ENCODE peak calls at places on chromosomes 5 and 9, in ten cellular contexts. One of them, this sample, is unnamed.

GRCh38 chr5:53071738-53072137 is 37.8 kb downstream of the MOCS2 start:
- DNase-seq in PC-3: no peak
- DNase-seq in left lung: no peak
- DNase-seq in Calu3: no peak
- DNase-seq in RWPE2: no peak
- DNase-seq in cardiac fibroblast: peak; percentile 36
- DNase-seq in heart left ventricle: no peak
- DNase-seq in brain microvascular endothelial cell: no peak
- DNase-seq in tibial artery: no peak
- DNase-seq in HFF-Myc: peak; percentile 46
- DNase-seq in this sample: no peak

GRCh38 chr9:127792417-127793031 is 6.7 kb downstream of the CDK9 start:
- DNase-seq in PC-3: no peak
- DNase-seq in left lung: no peak
- DNase-seq in Calu3: no peak
- DNase-seq in RWPE2: no peak
- DNase-seq in cardiac fibroblast: no peak
- DNase-seq in heart left ventricle: no peak
- DNase-seq in brain microvascular endothelial cell: no peak
- DNase-seq in tibial artery: no peak
- DNase-seq in HFF-Myc: no peak
- DNase-seq in this sample: no peak

GRCh38 chr5:139105621-139106071 is 92.5 kb downstream of the SIL1 start:
- DNase-seq in PC-3: no peak
- DNase-seq in left lung: no peak
- DNase-seq in Calu3: no peak
- DNase-seq in RWPE2: no peak
- DNase-seq in cardiac fibroblast: no peak
- DNase-seq in heart left ventricle: no peak
- DNase-seq in brain microvascular endothelial cell: no peak
- DNase-seq in tibial artery: no peak
- DNase-seq in HFF-Myc: no peak
- DNase-seq in this sample: no peak

GRCh38 chr5:157470616-157471015 is 10.6 kb downstream of the NIPAL4 start:
- DNase-seq in PC-3: no peak
- DNase-seq in left lung: no peak
- DNase-seq in Calu3: no peak
- DNase-seq in RWPE2: no peak
- DNase-seq in cardiac fibroblast: no peak
- DNase-seq in heart left ventricle: no peak
- DNase-seq in brain microvascular endothelial cell: no peak
- DNase-seq in tibial artery: no peak
- DNase-seq in HFF-Myc: no peak
- DNase-seq in this sample: no peak

GRCh38 chr5:168085321-168086040 is 206.0 kb upstream of the WWC1 start:
- DNase-seq in PC-3: no peak
- DNase-seq in left lung: no peak
- DNase-seq in Calu3: no peak
- DNase-seq in RWPE2: no peak
- DNase-seq in cardiac fibroblast: no peak
- DNase-seq in heart left ventricle: no peak
- DNase-seq in brain microvascular endothelial cell: no peak
- DNase-seq in tibial artery: no peak
- DNase-seq in HFF-Myc: no peak
- DNase-seq in this sample: no peak

GRCh38 chr9:104747565-104748358 is at the start of gene NIPSNAP3A:
- DNase-seq in PC-3: peak; percentile 62
- DNase-seq in left lung: peak; percentile 97
- DNase-seq in Calu3: peak; percentile 76
- DNase-seq in RWPE2: peak; percentile 77
- DNase-seq in cardiac fibroblast: peak; percentile 72
- DNase-seq in heart left ventricle: peak; percentile 94
- DNase-seq in brain microvascular endothelial cell: peak; percentile 70
- DNase-seq in tibial artery: peak; percentile 91
- DNase-seq in HFF-Myc: peak; percentile 17
- DNase-seq in this sample: peak; percentile 94

GRCh38 chr9:69254223-69254622 is 70.8 kb upstream of the ENTREP1 start:
- DNase-seq in PC-3: no peak
- DNase-seq in left lung: no peak
- DNase-seq in Calu3: no peak
- DNase-seq in RWPE2: no peak
- DNase-seq in cardiac fibroblast: no peak
- DNase-seq in heart left ventricle: no peak
- DNase-seq in brain microvascular endothelial cell: no peak
- DNase-seq in tibial artery: no peak
- DNase-seq in HFF-Myc: no peak
- DNase-seq in this sample: no peak

GRCh38 chr5:73120222-73121108 is at the start of gene TMEM171:
- DNase-seq in PC-3: peak; percentile 42
- DNase-seq in left lung: peak; percentile 88
- DNase-seq in Calu3: peak; percentile 81
- DNase-seq in RWPE2: peak; percentile 75
- DNase-seq in cardiac fibroblast: peak; percentile 44
- DNase-seq in heart left ventricle: no peak
- DNase-seq in brain microvascular endothelial cell: peak; percentile 20
- DNase-seq in tibial artery: no peak
- DNase-seq in HFF-Myc: no peak
- DNase-seq in this sample: no peak

GRCh38 chr5:63564789-63565188 is 397.5 kb downstream of the HTR1A start:
- DNase-seq in PC-3: no peak
- DNase-seq in left lung: no peak
- DNase-seq in Calu3: no peak
- DNase-seq in RWPE2: no peak
- DNase-seq in cardiac fibroblast: no peak
- DNase-seq in heart left ventricle: no peak
- DNase-seq in brain microvascular endothelial cell: no peak
- DNase-seq in tibial artery: no peak
- DNase-seq in HFF-Myc: no peak
- DNase-seq in this sample: no peak
- TF ChIP-seq CTCF in PC-3: no peak
- TF ChIP-seq CTCF in left lung: no peak
- TF ChIP-seq CTCF in Calu3: no peak
- TF ChIP-seq CTCF in RWPE2: no peak
- TF ChIP-seq CTCF in cardiac fibroblast: no peak
- TF ChIP-seq CTCF in heart left ventricle: no peak
- TF ChIP-seq CTCF in brain microvascular endothelial cell: no peak
- TF ChIP-seq CTCF in tibial artery: no peak
- TF ChIP-seq CTCF in HFF-Myc: no peak
- TF ChIP-seq CTCF in this sample: no peak

GRCh38 chr9:5263568-5264218 is 32.5 kb downstream of the INSL4 start:
- DNase-seq in PC-3: peak; percentile 32
- DNase-seq in left lung: no peak
- DNase-seq in Calu3: peak; percentile 7
- DNase-seq in RWPE2: no peak
- DNase-seq in cardiac fibroblast: peak; percentile 32
- DNase-seq in heart left ventricle: no peak
- DNase-seq in brain microvascular endothelial cell: peak; percentile 3
- DNase-seq in tibial artery: no peak
- DNase-seq in HFF-Myc: no peak
- DNase-seq in this sample: no peak
- TF ChIP-seq CTCF in PC-3: no peak
- TF ChIP-seq CTCF in left lung: no peak
- TF ChIP-seq CTCF in Calu3: no peak
- TF ChIP-seq CTCF in RWPE2: peak; percentile 37
- TF ChIP-seq CTCF in cardiac fibroblast: peak; percentile 17
- TF ChIP-seq CTCF in heart left ventricle: no peak
- TF ChIP-seq CTCF in brain microvascular endothelial cell: no peak
- TF ChIP-seq CTCF in tibial artery: no peak
- TF ChIP-seq CTCF in HFF-Myc: no peak
- TF ChIP-seq CTCF in this sample: peak; percentile 52

DNA sequence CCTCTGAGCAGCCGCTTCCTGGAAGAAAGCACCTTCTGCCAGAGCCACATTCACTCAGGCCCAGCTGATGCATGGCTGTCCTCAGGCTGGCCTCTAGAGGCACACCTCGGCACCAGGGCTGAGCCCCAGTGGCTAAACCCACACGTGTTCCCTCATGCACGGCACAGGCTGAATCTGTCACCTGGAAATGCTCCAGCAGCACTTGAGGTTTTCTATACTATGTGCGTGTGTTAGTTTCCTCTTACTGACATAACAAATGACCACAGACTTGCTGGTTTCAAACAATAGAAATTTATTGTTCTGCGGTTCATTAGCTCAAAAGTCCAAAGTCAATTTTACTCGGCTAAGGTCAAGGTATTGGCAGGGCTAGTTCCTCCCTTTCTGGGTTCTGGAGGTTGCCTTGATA is 141.4 kb downstream of the LRRC70 start:
- DNase-seq in PC-3: peak; percentile 41
- DNase-seq in left lung: no peak
- DNase-seq in Calu3: peak; percentile 46
- DNase-seq in RWPE2: no peak
- DNase-seq in cardiac fibroblast: peak; percentile 13
- DNase-seq in heart left ventricle: no peak
- DNase-seq in brain microvascular endothelial cell: no peak
- DNase-seq in tibial artery: no peak
- DNase-seq in HFF-Myc: peak; percentile 12
- DNase-seq in this sample: no peak
- TF ChIP-seq CTCF in PC-3: peak; percentile 38
- TF ChIP-seq CTCF in left lung: no peak
- TF ChIP-seq CTCF in Calu3: no peak
- TF ChIP-seq CTCF in RWPE2: no peak
- TF ChIP-seq CTCF in cardiac fibroblast: no peak
- TF ChIP-seq CTCF in heart left ventricle: no peak
- TF ChIP-seq CTCF in brain microvascular endothelial cell: peak; percentile 52
- TF ChIP-seq CTCF in tibial artery: no peak
- TF ChIP-seq CTCF in HFF-Myc: no peak
- TF ChIP-seq CTCF in this sample: peak; percentile 31

GRCh38 chr5:173989432-173990082 is 587 bp downstream of the C5orf47 start:
- DNase-seq in PC-3: no peak
- DNase-seq in left lung: peak; percentile 80
- DNase-seq in Calu3: no peak
- DNase-seq in RWPE2: no peak
- DNase-seq in cardiac fibroblast: no peak
- DNase-seq in heart left ventricle: no peak
- DNase-seq in brain microvascular endothelial cell: no peak
- DNase-seq in tibial artery: no peak
- DNase-seq in HFF-Myc: no peak
- DNase-seq in this sample: no peak

GRCh38 chr5:173988554-173989431 is at the start of gene C5orf47:
- DNase-seq in PC-3: no peak
- DNase-seq in left lung: no peak
- DNase-seq in Calu3: no peak
- DNase-seq in RWPE2: no peak
- DNase-seq in cardiac fibroblast: no peak
- DNase-seq in heart left ventricle: no peak
- DNase-seq in brain microvascular endothelial cell: no peak
- DNase-seq in tibial artery: no peak
- DNase-seq in HFF-Myc: no peak
- DNase-seq in this sample: no peak

GRCh38 chr5:173981362-173981761 is 7.6 kb upstream of the C5orf47 start:
- DNase-seq in PC-3: peak; percentile 48
- DNase-seq in left lung: no peak
- DNase-seq in Calu3: no peak
- DNase-seq in RWPE2: no peak
- DNase-seq in cardiac fibroblast: no peak
- DNase-seq in heart left ventricle: no peak
- DNase-seq in brain microvascular endothelial cell: no peak
- DNase-seq in tibial artery: no peak
- DNase-seq in HFF-Myc: no peak
- DNase-seq in this sample: no peak

GRCh38 chr5:173984218-173984617 is 4.8 kb upstream of the C5orf47 start:
- DNase-seq in PC-3: peak; percentile 76
- DNase-seq in left lung: no peak
- DNase-seq in Calu3: peak; percentile 34
- DNase-seq in RWPE2: no peak
- DNase-seq in cardiac fibroblast: peak; percentile 34
- DNase-seq in heart left ventricle: no peak
- DNase-seq in brain microvascular endothelial cell: no peak
- DNase-seq in tibial artery: no peak
- DNase-seq in HFF-Myc: no peak
- DNase-seq in this sample: no peak
- TF ChIP-seq CTCF in PC-3: peak; percentile 94
- TF ChIP-seq CTCF in left lung: no peak
- TF ChIP-seq CTCF in Calu3: peak; percentile 51
- TF ChIP-seq CTCF in RWPE2: peak; percentile 53
- TF ChIP-seq CTCF in cardiac fibroblast: peak; percentile 48
- TF ChIP-seq CTCF in heart left ventricle: peak; percentile 10
- TF ChIP-seq CTCF in brain microvascular endothelial cell: peak; percentile 65
- TF ChIP-seq CTCF in tibial artery: no peak
- TF ChIP-seq CTCF in HFF-Myc: peak; percentile 36
- TF ChIP-seq CTCF in this sample: peak; percentile 69

This sample was measured in chondrocyte.